ENCODE peak calls at places on chromosome 13, in ten cellular contexts. I is NCI-H1105 treated with DMSO at 0.1 percent for 48 hours; P is HEK293T; K is GM23248; U is tibial nerve; J is esophagus squamous epithelium; Z is substantia nigra; C is lung; D is CD4-positive, alpha-beta memory T cell; E is mucosa of descending colon. F is an unnamed sample.

GRCh38 chr13:97757807-97758206 is 195.7 kb upstream of the IPO5 start:
- DNase-seq in I (no peak), P (no peak), K (no peak), U (no peak), J (no peak), Z (no peak), C (no peak), D (no peak), E (no peak), F (no peak)

GRCh38 chr13:50124536-50125305 is 109.5 kb downstream of the KCNRG start:
- DNase-seq in I (no peak), P (peak), K (peak), U (peak), J (no peak), Z (peak), C (no peak), D (peak), E (peak), F (peak)

GRCh38 chr13:70415141-70415540 is 306.9 kb upstream of the KLHL1 start:
- DNase-seq in I (no peak), P (no peak), K (no peak), U (no peak), J (no peak), Z (no peak), C (no peak), D (no peak), E (peak), F (no peak)

GRCh38 chr13:102812616-102813287 is 13.8 kb downstream of the BIVM start:
- DNase-seq in I (no peak), P (peak), K (peak), U (no peak), J (no peak), Z (no peak), C (no peak), D (no peak), E (no peak), F (no peak)

GRCh38 chr13:27261376-27261775 is 9.3 kb upstream of the RASL11A start:
- DNase-seq in I (no peak), P (no peak), K (no peak), U (no peak), J (no peak), Z (no peak), C (no peak), D (no peak), E (no peak), F (no peak)

GRCh38 chr13:40087021-40088002 is 431.9 kb downstream of the COG6 start:
- DNase-seq in I (peak), P (no peak), K (no peak), U (no peak), J (no peak), Z (no peak), C (no peak), D (no peak), E (no peak), F (peak)

GRCh38 chr13:67223024-67223423 is 7.1 kb downstream of the PCDH9 start:
- DNase-seq in I (no peak), P (no peak), K (peak), U (no peak), J (no peak), Z (no peak), C (no peak), D (no peak), E (no peak), F (no peak)

GRCh38 chr13:46295531-46296464 is 84.1 kb downstream of the LRRC63 start:
- DNase-seq in I (no peak), P (no peak), K (peak), U (no peak), J (no peak), Z (no peak), C (peak), D (peak), E (peak), F (no peak)

GRCh38 chr13:21022694-21023325 is 38.6 kb downstream of the LATS2 start:
- DNase-seq in I (no peak), P (peak), K (no peak), U (no peak), J (no peak), Z (no peak), C (no peak), D (no peak), E (no peak), F (no peak)

GRCh38 chr13:89239361-89240127 is 1568.4 kb downstream of the SLITRK5 start:
- DNase-seq in I (no peak), P (no peak), K (no peak), U (no peak), J (no peak), Z (no peak), C (no peak), D (no peak), E (no peak), F (peak)

GRCh38 chr13:111855016-111855590 is 211.8 kb upstream of the SOX1 start:
- DNase-seq in I (no peak), P (no peak), K (no peak), U (no peak), J (no peak), Z (no peak), C (no peak), D (no peak), E (no peak), F (no peak)

GRCh38 chr13:113646921-113647340 is 11.1 kb downstream of the ATP4B start:
- DNase-seq in I (no peak), P (no peak), K (no peak), U (peak), J (no peak), Z (peak), C (no peak), D (no peak), E (no peak), F (no peak)

GRCh38 chr13:27354379-27354778 is 70.0 kb upstream of the GTF3A start:
- DNase-seq in I (no peak), P (no peak), K (peak), U (no peak), J (no peak), Z (no peak), C (no peak), D (no peak), E (no peak), F (no peak)

GRCh38 chr13:94596575-94596971 is 621 bp upstream of the TGDS start:
- DNase-seq in I (no peak), P (no peak), K (no peak), U (no peak), J (no peak), Z (no peak), C (no peak), D (no peak), E (peak), F (no peak)

F was measured in NCI-H526 treated with DMSO at 0.1 percent for 48 hours.